ENCODE peak calls at places on chromosomes 13 and 19, in four cellular contexts. One of them, this sample, is unnamed.

GRCh38 chr19:43439183-43440063 is 24.7 kb downstream of the TEX101 start:
- DNase-seq in retinal pigment epithelial cell: no peak
- DNase-seq in activated CD8-positive, alpha-beta T cell treated with anti-CD3 and anti-CD28 coated beads, Interleukin-2, amount 10 ng/mL, durations not matched to agents 7 days and 5 days: peak; percentile 68
- DNase-seq in BJ: peak; percentile 36
- DNase-seq in this sample: no peak

GRCh38 chr13:73757471-73758233 is 376.6 kb downstream of the KLF12 start:
- DNase-seq in retinal pigment epithelial cell: no peak
- DNase-seq in activated CD8-positive, alpha-beta T cell treated with anti-CD3 and anti-CD28 coated beads, Interleukin-2, amount 10 ng/mL, durations not matched to agents 7 days and 5 days: no peak
- DNase-seq in BJ: no peak
- DNase-seq in this sample: no peak

GRCh38 chr13:79492313-79492798 is 11.4 kb downstream of the NDFIP2 start:
- DNase-seq in retinal pigment epithelial cell: no peak
- DNase-seq in activated CD8-positive, alpha-beta T cell treated with anti-CD3 and anti-CD28 coated beads, Interleukin-2, amount 10 ng/mL, durations not matched to agents 7 days and 5 days: no peak
- DNase-seq in BJ: no peak
- DNase-seq in this sample: no peak

GRCh38 chr13:102970542-102970941 is 95.7 kb downstream of the SLC10A2 start:
- DNase-seq in retinal pigment epithelial cell: no peak
- DNase-seq in activated CD8-positive, alpha-beta T cell treated with anti-CD3 and anti-CD28 coated beads, Interleukin-2, amount 10 ng/mL, durations not matched to agents 7 days and 5 days: no peak
- DNase-seq in BJ: no peak
- DNase-seq in this sample: no peak

GRCh38 chr19:17560205-17560595 is 4.8 kb downstream of the COLGALT1 start:
- DNase-seq in retinal pigment epithelial cell: no peak
- DNase-seq in activated CD8-positive, alpha-beta T cell treated with anti-CD3 and anti-CD28 coated beads, Interleukin-2, amount 10 ng/mL, durations not matched to agents 7 days and 5 days: no peak
- DNase-seq in BJ: peak; percentile 44
- DNase-seq in this sample: no peak

GRCh38 chr13:61463027-61463426 is 47.4 kb upstream of the PCDH20 start:
- DNase-seq in retinal pigment epithelial cell: no peak
- DNase-seq in activated CD8-positive, alpha-beta T cell treated with anti-CD3 and anti-CD28 coated beads, Interleukin-2, amount 10 ng/mL, durations not matched to agents 7 days and 5 days: no peak
- DNase-seq in BJ: no peak
- DNase-seq in this sample: no peak

GRCh38 chr19:49488863-49489537 is 1.6 kb downstream of the RPL13A start:
- DNase-seq in retinal pigment epithelial cell: no peak
- DNase-seq in activated CD8-positive, alpha-beta T cell treated with anti-CD3 and anti-CD28 coated beads, Interleukin-2, amount 10 ng/mL, durations not matched to agents 7 days and 5 days: no peak
- DNase-seq in BJ: no peak
- DNase-seq in this sample: no peak

GRCh38 chr19:13850910-13851753 is 25.8 kb upstream of the NANOS3 start:
- DNase-seq in retinal pigment epithelial cell: peak; percentile 93
- DNase-seq in activated CD8-positive, alpha-beta T cell treated with anti-CD3 and anti-CD28 coated beads, Interleukin-2, amount 10 ng/mL, durations not matched to agents 7 days and 5 days: no peak
- DNase-seq in BJ: peak; percentile 75
- DNase-seq in this sample: no peak

GRCh38 chr19:18063463-18063862 is 23.3 kb downstream of the IL12RB1 start:
- DNase-seq in retinal pigment epithelial cell: no peak
- DNase-seq in activated CD8-positive, alpha-beta T cell treated with anti-CD3 and anti-CD28 coated beads, Interleukin-2, amount 10 ng/mL, durations not matched to agents 7 days and 5 days: no peak
- DNase-seq in BJ: no peak
- DNase-seq in this sample: no peak

GRCh38 chr13:64471916-64472315 is 2758.2 kb downstream of the PCDH9 start:
- DNase-seq in retinal pigment epithelial cell: no peak
- DNase-seq in activated CD8-positive, alpha-beta T cell treated with anti-CD3 and anti-CD28 coated beads, Interleukin-2, amount 10 ng/mL, durations not matched to agents 7 days and 5 days: no peak
- DNase-seq in BJ: no peak
- DNase-seq in this sample: no peak

GRCh38 chr19:41131186-41131585 is 17.0 kb downstream of the CYP2F1 start:
- DNase-seq in retinal pigment epithelial cell: no peak
- DNase-seq in activated CD8-positive, alpha-beta T cell treated with anti-CD3 and anti-CD28 coated beads, Interleukin-2, amount 10 ng/mL, durations not matched to agents 7 days and 5 days: no peak
- DNase-seq in BJ: no peak
- DNase-seq in this sample: no peak

GRCh38 chr19:2494084-2494446 is 18.1 kb downstream of the GADD45B start:
- DNase-seq in retinal pigment epithelial cell: no peak
- DNase-seq in activated CD8-positive, alpha-beta T cell treated with anti-CD3 and anti-CD28 coated beads, Interleukin-2, amount 10 ng/mL, durations not matched to agents 7 days and 5 days: no peak
- DNase-seq in BJ: no peak
- DNase-seq in this sample: no peak

GRCh38 chr19:18737337-18737953 is 53.7 kb downstream of the COMP start:
- DNase-seq in retinal pigment epithelial cell: no peak
- DNase-seq in activated CD8-positive, alpha-beta T cell treated with anti-CD3 and anti-CD28 coated beads, Interleukin-2, amount 10 ng/mL, durations not matched to agents 7 days and 5 days: no peak
- DNase-seq in BJ: no peak
- DNase-seq in this sample: no peak

GRCh38 chr13:37475151-37475550 is 123.4 kb downstream of the POSTN start:
- DNase-seq in retinal pigment epithelial cell: no peak
- DNase-seq in activated CD8-positive, alpha-beta T cell treated with anti-CD3 and anti-CD28 coated beads, Interleukin-2, amount 10 ng/mL, durations not matched to agents 7 days and 5 days: no peak
- DNase-seq in BJ: no peak
- DNase-seq in this sample: no peak

GRCh38 chr19:35045667-35046300 is 4.3 kb downstream of the HPN start:
- DNase-seq in retinal pigment epithelial cell: no peak
- DNase-seq in activated CD8-positive, alpha-beta T cell treated with anti-CD3 and anti-CD28 coated beads, Interleukin-2, amount 10 ng/mL, durations not matched to agents 7 days and 5 days: peak; percentile 68
- DNase-seq in BJ: no peak
- DNase-seq in this sample: no peak

GRCh38 chr13:72565893-72566292 is 161.5 kb downstream of the MZT1 start:
- DNase-seq in retinal pigment epithelial cell: no peak
- DNase-seq in activated CD8-positive, alpha-beta T cell treated with anti-CD3 and anti-CD28 coated beads, Interleukin-2, amount 10 ng/mL, durations not matched to agents 7 days and 5 days: no peak
- DNase-seq in BJ: no peak
- DNase-seq in this sample: no peak

GRCh38 chr13:33318037-33318436 is 32.5 kb upstream of the STARD13 start:
- DNase-seq in retinal pigment epithelial cell: no peak
- DNase-seq in activated CD8-positive, alpha-beta T cell treated with anti-CD3 and anti-CD28 coated beads, Interleukin-2, amount 10 ng/mL, durations not matched to agents 7 days and 5 days: no peak
- DNase-seq in BJ: no peak
- DNase-seq in this sample: no peak

GRCh38 chr13:45916859-45917418 is 65.4 kb upstream of the SIAH3 start:
- DNase-seq in retinal pigment epithelial cell: no peak
- DNase-seq in activated CD8-positive, alpha-beta T cell treated with anti-CD3 and anti-CD28 coated beads, Interleukin-2, amount 10 ng/mL, durations not matched to agents 7 days and 5 days: no peak
- DNase-seq in BJ: no peak
- DNase-seq in this sample: no peak

GRCh38 chr19:47483800-47484690 is at the start of gene KPTN:
- DNase-seq in retinal pigment epithelial cell: peak; percentile 56
- DNase-seq in activated CD8-positive, alpha-beta T cell treated with anti-CD3 and anti-CD28 coated beads, Interleukin-2, amount 10 ng/mL, durations not matched to agents 7 days and 5 days: peak; percentile 93
- DNase-seq in BJ: peak; percentile 33
- DNase-seq in this sample: peak; percentile 96

GRCh38 chr13:27171244-27171829 is at the start of gene USP12:
- DNase-seq in retinal pigment epithelial cell: no peak
- DNase-seq in activated CD8-positive, alpha-beta T cell treated with anti-CD3 and anti-CD28 coated beads, Interleukin-2, amount 10 ng/mL, durations not matched to agents 7 days and 5 days: no peak
- DNase-seq in BJ: no peak
- DNase-seq in this sample: no peak

GRCh38 chr19:1250374-1251232 is 2.2 kb downstream of the MIDN start:
- DNase-seq in retinal pigment epithelial cell: no peak
- DNase-seq in activated CD8-positive, alpha-beta T cell treated with anti-CD3 and anti-CD28 coated beads, Interleukin-2, amount 10 ng/mL, durations not matched to agents 7 days and 5 days: peak; percentile 74
- DNase-seq in BJ: no peak
- DNase-seq in this sample: no peak

GRCh38 chr19:31676271-31677004 is 327.2 kb upstream of the TSHZ3 start:
- DNase-seq in retinal pigment epithelial cell: no peak
- DNase-seq in activated CD8-positive, alpha-beta T cell treated with anti-CD3 and anti-CD28 coated beads, Interleukin-2, amount 10 ng/mL, durations not matched to agents 7 days and 5 days: no peak
- DNase-seq in BJ: no peak
- DNase-seq in this sample: no peak

GRCh38 chr13:33612641-33613638 is 205.0 kb upstream of the RFC3 start:
- DNase-seq in retinal pigment epithelial cell: no peak
- DNase-seq in activated CD8-positive, alpha-beta T cell treated with anti-CD3 and anti-CD28 coated beads, Interleukin-2, amount 10 ng/mL, durations not matched to agents 7 days and 5 days: no peak
- DNase-seq in BJ: no peak
- DNase-seq in this sample: no peak

GRCh38 chr13:44243198-44243852 is 130.3 kb upstream of the SERP2 start:
- DNase-seq in retinal pigment epithelial cell: no peak
- DNase-seq in activated CD8-positive, alpha-beta T cell treated with anti-CD3 and anti-CD28 coated beads, Interleukin-2, amount 10 ng/mL, durations not matched to agents 7 days and 5 days: no peak
- DNase-seq in BJ: no peak
- DNase-seq in this sample: no peak

GRCh38 chr19:1098177-1099051 is 3.2 kb upstream of the POLR2E start:
- DNase-seq in retinal pigment epithelial cell: peak; percentile 69
- DNase-seq in activated CD8-positive, alpha-beta T cell treated with anti-CD3 and anti-CD28 coated beads, Interleukin-2, amount 10 ng/mL, durations not matched to agents 7 days and 5 days: no peak
- DNase-seq in BJ: no peak
- DNase-seq in this sample: no peak

GRCh38 chr13:97245011-97245410 is 22.9 kb downstream of the MBNL2 start:
- DNase-seq in retinal pigment epithelial cell: no peak
- DNase-seq in activated CD8-positive, alpha-beta T cell treated with anti-CD3 and anti-CD28 coated beads, Interleukin-2, amount 10 ng/mL, durations not matched to agents 7 days and 5 days: no peak
- DNase-seq in BJ: no peak
- DNase-seq in this sample: no peak

GRCh38 chr13:21549633-21550032 is 54.3 kb downstream of the MICU2 start:
- DNase-seq in retinal pigment epithelial cell: no peak
- DNase-seq in activated CD8-positive, alpha-beta T cell treated with anti-CD3 and anti-CD28 coated beads, Interleukin-2, amount 10 ng/mL, durations not matched to agents 7 days and 5 days: no peak
- DNase-seq in BJ: no peak
- DNase-seq in this sample: no peak

GRCh38 chr19:45406957-45407375 is 522 bp downstream of the POLR1G start:
- DNase-seq in retinal pigment epithelial cell: no peak
- DNase-seq in activated CD8-positive, alpha-beta T cell treated with anti-CD3 and anti-CD28 coated beads, Interleukin-2, amount 10 ng/mL, durations not matched to agents 7 days and 5 days: no peak
- DNase-seq in BJ: no peak
- DNase-seq in this sample: no peak

GRCh38 chr13:50393641-50394040 is 378.4 kb downstream of the KCNRG start:
- DNase-seq in retinal pigment epithelial cell: no peak
- DNase-seq in activated CD8-positive, alpha-beta T cell treated with anti-CD3 and anti-CD28 coated beads, Interleukin-2, amount 10 ng/mL, durations not matched to agents 7 days and 5 days: no peak
- DNase-seq in BJ: no peak
- DNase-seq in this sample: no peak

GRCh38 chr13:40096357-40096911 is 441.0 kb downstream of the COG6 start:
- DNase-seq in retinal pigment epithelial cell: no peak
- DNase-seq in activated CD8-positive, alpha-beta T cell treated with anti-CD3 and anti-CD28 coated beads, Interleukin-2, amount 10 ng/mL, durations not matched to agents 7 days and 5 days: peak; percentile 64
- DNase-seq in BJ: no peak
- DNase-seq in this sample: no peak